ENCODE peak calls at places on chromosomes 12 and 14, in nine cellular contexts. One of them, this sample, is unnamed.

GRCh38 chr12:113658030-113658655 is 186.5 kb upstream of the LHX5 start:
- DNase-seq in CMK: no peak
- DNase-seq in stomach: no peak
- DNase-seq in putamen: no peak
- DNase-seq in esophagus squamous epithelium: no peak
- DNase-seq in lung microvascular endothelial cell: peak
- DNase-seq in EH: peak
- DNase-seq in nucleus accumbens: no peak
- DNase-seq in GM19239: no peak
- DNase-seq in this sample: no peak

GRCh38 chr12:27733052-27733656 is 22.5 kb downstream of the MRPS35 start:
- DNase-seq in CMK: no peak
- DNase-seq in stomach: no peak
- DNase-seq in putamen: no peak
- DNase-seq in esophagus squamous epithelium: no peak
- DNase-seq in lung microvascular endothelial cell: peak
- DNase-seq in EH: peak
- DNase-seq in nucleus accumbens: no peak
- DNase-seq in GM19239: no peak
- DNase-seq in this sample: peak

GRCh38 chr12:124774462-124775167 is 89.0 kb downstream of the SCARB1 start:
- DNase-seq in CMK: no peak
- DNase-seq in stomach: no peak
- DNase-seq in putamen: peak
- DNase-seq in esophagus squamous epithelium: no peak
- DNase-seq in lung microvascular endothelial cell: peak
- DNase-seq in EH: peak
- DNase-seq in nucleus accumbens: peak
- DNase-seq in GM19239: peak
- DNase-seq in this sample: no peak

GRCh38 chr12:124804011-124804621 is 59.5 kb downstream of the SCARB1 start:
- DNase-seq in CMK: no peak
- DNase-seq in stomach: peak
- DNase-seq in putamen: peak
- DNase-seq in esophagus squamous epithelium: no peak
- DNase-seq in lung microvascular endothelial cell: peak
- DNase-seq in EH: peak
- DNase-seq in nucleus accumbens: no peak
- DNase-seq in GM19239: no peak
- DNase-seq in this sample: peak

GRCh38 chr14:103149351-103149750 is 26.1 kb downstream of the TNFAIP2 start:
- DNase-seq in CMK: no peak
- DNase-seq in stomach: no peak
- DNase-seq in putamen: no peak
- DNase-seq in esophagus squamous epithelium: no peak
- DNase-seq in lung microvascular endothelial cell: no peak
- DNase-seq in EH: no peak
- DNase-seq in nucleus accumbens: no peak
- DNase-seq in GM19239: no peak
- DNase-seq in this sample: peak

GRCh38 chr12:52604859-52605258 is 3.6 kb upstream of the KRT72 start:
- DNase-seq in CMK: no peak
- DNase-seq in stomach: no peak
- DNase-seq in putamen: no peak
- DNase-seq in esophagus squamous epithelium: no peak
- DNase-seq in lung microvascular endothelial cell: no peak
- DNase-seq in EH: no peak
- DNase-seq in nucleus accumbens: no peak
- DNase-seq in GM19239: no peak
- DNase-seq in this sample: peak

GRCh38 chr14:22689186-22689585 is 45.0 kb upstream of the OR6J1 start:
- DNase-seq in CMK: no peak
- DNase-seq in stomach: no peak
- DNase-seq in putamen: no peak
- DNase-seq in esophagus squamous epithelium: no peak
- DNase-seq in lung microvascular endothelial cell: peak
- DNase-seq in EH: peak
- DNase-seq in nucleus accumbens: no peak
- DNase-seq in GM19239: no peak
- DNase-seq in this sample: no peak

GRCh38 chr14:96065661-96066459 is 26.7 kb downstream of the C14orf132 start:
- DNase-seq in CMK: no peak
- DNase-seq in stomach: no peak
- DNase-seq in putamen: peak
- DNase-seq in esophagus squamous epithelium: no peak
- DNase-seq in lung microvascular endothelial cell: no peak
- DNase-seq in EH: no peak
- DNase-seq in nucleus accumbens: no peak
- DNase-seq in GM19239: no peak
- DNase-seq in this sample: peak

GRCh38 chr12:56020437-56021189 is at the start of gene IKZF4:
- DNase-seq in CMK: peak
- DNase-seq in stomach: no peak
- DNase-seq in putamen: no peak
- DNase-seq in esophagus squamous epithelium: no peak
- DNase-seq in lung microvascular endothelial cell: no peak
- DNase-seq in EH: peak
- DNase-seq in nucleus accumbens: peak
- DNase-seq in GM19239: no peak
- DNase-seq in this sample: peak

GRCh38 chr12:64104376-64104775 is 117.7 kb downstream of the KICS2 start:
- DNase-seq in CMK: no peak
- DNase-seq in stomach: no peak
- DNase-seq in putamen: no peak
- DNase-seq in esophagus squamous epithelium: no peak
- DNase-seq in lung microvascular endothelial cell: no peak
- DNase-seq in EH: peak
- DNase-seq in nucleus accumbens: no peak
- DNase-seq in GM19239: no peak
- DNase-seq in this sample: no peak

GRCh38 chr14:30573203-30573814 is 14.4 kb downstream of the G2E3 start:
- DNase-seq in CMK: no peak
- DNase-seq in stomach: no peak
- DNase-seq in putamen: no peak
- DNase-seq in esophagus squamous epithelium: no peak
- DNase-seq in lung microvascular endothelial cell: peak
- DNase-seq in EH: peak
- DNase-seq in nucleus accumbens: no peak
- DNase-seq in GM19239: no peak
- DNase-seq in this sample: no peak

GRCh38 chr12:114528766-114529165 is 122.8 kb upstream of the TBX5 start:
- DNase-seq in CMK: no peak
- DNase-seq in stomach: no peak
- DNase-seq in putamen: no peak
- DNase-seq in esophagus squamous epithelium: no peak
- DNase-seq in lung microvascular endothelial cell: no peak
- DNase-seq in EH: no peak
- DNase-seq in nucleus accumbens: no peak
- DNase-seq in GM19239: no peak
- DNase-seq in this sample: no peak

GRCh38 chr14:103518416-103519042 is 4.1 kb downstream of the CKB start:
- DNase-seq in CMK: no peak
- DNase-seq in stomach: peak
- DNase-seq in putamen: peak
- DNase-seq in esophagus squamous epithelium: no peak
- DNase-seq in lung microvascular endothelial cell: peak
- DNase-seq in EH: peak
- DNase-seq in nucleus accumbens: peak
- DNase-seq in GM19239: peak
- DNase-seq in this sample: peak

GRCh38 chr12:62724285-62724684 is 210.7 kb downstream of the PPM1H start:
- DNase-seq in CMK: no peak
- DNase-seq in stomach: no peak
- DNase-seq in putamen: no peak
- DNase-seq in esophagus squamous epithelium: no peak
- DNase-seq in lung microvascular endothelial cell: no peak
- DNase-seq in EH: no peak
- DNase-seq in nucleus accumbens: no peak
- DNase-seq in GM19239: no peak
- DNase-seq in this sample: no peak

GRCh38 chr12:53287741-53288216 is 7.6 kb upstream of the PFDN5 start:
- DNase-seq in CMK: peak
- DNase-seq in stomach: peak
- DNase-seq in putamen: no peak
- DNase-seq in esophagus squamous epithelium: no peak
- DNase-seq in lung microvascular endothelial cell: peak
- DNase-seq in EH: peak
- DNase-seq in nucleus accumbens: no peak
- DNase-seq in GM19239: peak
- DNase-seq in this sample: peak

GRCh38 chr12:28954333-28954732 is 194.7 kb upstream of the FAR2 start:
- DNase-seq in CMK: no peak
- DNase-seq in stomach: no peak
- DNase-seq in putamen: no peak
- DNase-seq in esophagus squamous epithelium: no peak
- DNase-seq in lung microvascular endothelial cell: no peak
- DNase-seq in EH: no peak
- DNase-seq in nucleus accumbens: no peak
- DNase-seq in GM19239: no peak
- DNase-seq in this sample: no peak

GRCh38 chr14:105065280-105066228 is at the start of gene GPR132:
- DNase-seq in CMK: no peak
- DNase-seq in stomach: peak
- DNase-seq in putamen: no peak
- DNase-seq in esophagus squamous epithelium: peak
- DNase-seq in lung microvascular endothelial cell: peak
- DNase-seq in EH: no peak
- DNase-seq in nucleus accumbens: no peak
- DNase-seq in GM19239: peak
- DNase-seq in this sample: peak

GRCh38 chr14:62694075-62694474 is 351.2 kb downstream of the KCNH5 start:
- DNase-seq in CMK: no peak
- DNase-seq in stomach: no peak
- DNase-seq in putamen: no peak
- DNase-seq in esophagus squamous epithelium: no peak
- DNase-seq in lung microvascular endothelial cell: peak
- DNase-seq in EH: peak
- DNase-seq in nucleus accumbens: no peak
- DNase-seq in GM19239: no peak
- DNase-seq in this sample: no peak

GRCh38 chr14:80387563-80387981 is 176.3 kb upstream of the DIO2 start:
- DNase-seq in CMK: no peak
- DNase-seq in stomach: no peak
- DNase-seq in putamen: peak
- DNase-seq in esophagus squamous epithelium: no peak
- DNase-seq in lung microvascular endothelial cell: no peak
- DNase-seq in EH: no peak
- DNase-seq in nucleus accumbens: peak
- DNase-seq in GM19239: no peak
- DNase-seq in this sample: no peak

GRCh38 chr12:40697566-40698257 is 5.5 kb downstream of the CNTN1 start:
- DNase-seq in CMK: no peak
- DNase-seq in stomach: no peak
- DNase-seq in putamen: no peak
- DNase-seq in esophagus squamous epithelium: no peak
- DNase-seq in lung microvascular endothelial cell: no peak
- DNase-seq in EH: no peak
- DNase-seq in nucleus accumbens: no peak
- DNase-seq in GM19239: no peak
- DNase-seq in this sample: no peak

GRCh38 chr12:12210983-12211382 is 55.9 kb downstream of the LRP6 start:
- DNase-seq in CMK: no peak
- DNase-seq in stomach: no peak
- DNase-seq in putamen: no peak
- DNase-seq in esophagus squamous epithelium: no peak
- DNase-seq in lung microvascular endothelial cell: no peak
- DNase-seq in EH: no peak
- DNase-seq in nucleus accumbens: no peak
- DNase-seq in GM19239: no peak
- DNase-seq in this sample: no peak

This sample was measured in endodermal cell.